ENCODE peak calls at places on chromosomes 12 and 14, in four cellular contexts. T, O, G and I are unnamed samples.

GRCh38 chr14:105842105-105842504 is 315.7 kb downstream of the TMEM121 start:
- DNase-seq in G (no peak), O (no peak), T (no peak), I (no peak)

GRCh38 chr12:87305481-87305880 is 723.7 kb downstream of the C12orf50 start:
- DNase-seq in G (no peak), T (peak), O (no peak), I (no peak)

GRCh38 chr12:989751-990278 is 1.2 kb upstream of the ERC1 start:
- DNase-seq in G (no peak), O (no peak), T (peak), I (peak)

GRCh38 chr12:71558445-71558844 is 105.2 kb downstream of the ZFC3H1 start:
- DNase-seq in O (no peak), G (no peak), T (peak), I (no peak)

GRCh38 chr12:71655495-71655894 is 8.2 kb downstream of the ZFC3H1 start:
- DNase-seq in G (no peak), T (no peak), O (no peak), I (no peak)

GRCh38 chr14:73567951-73568885 is 795 bp upstream of the ACOT2 start:
- DNase-seq in T (peak), O (no peak), G (no peak), I (no peak)

GRCh38 chr12:132665794-132666193 is 21.3 kb downstream of the POLE start:
- DNase-seq in G (no peak), O (no peak), T (no peak), I (no peak)

GRCh38 chr12:98399532-98399931 is 115.9 kb upstream of the TMPO start:
- DNase-seq in O (peak), T (peak), G (peak), I (peak)

GRCh38 chr14:47044841-47045240 is 393.3 kb upstream of the RPL10L start:
- DNase-seq in G (peak), T (no peak), O (peak), I (peak)

GRCh38 chr12:51056242-51056641 is 8.1 kb downstream of the LETMD1 start:
- DNase-seq in G (no peak), T (peak), O (no peak), I (no peak)

GRCh38 chr14:23405096-23405495 is 3.0 kb downstream of the MYH6 start:
- DNase-seq in G (no peak), O (no peak), T (no peak), I (no peak)
- H3K56ac ChIP-seq in G (no peak), O (no peak), T (no peak), I (no peak)

GRCh38 chr12:130307859-130308258 is 29.8 kb upstream of the PIWIL1 start:
- DNase-seq in G (no peak), T (no peak), O (no peak), I (no peak)
- H2BK5ac ChIP-seq in G (no peak), T (no peak), O (no peak), I (no peak)

DNA sequence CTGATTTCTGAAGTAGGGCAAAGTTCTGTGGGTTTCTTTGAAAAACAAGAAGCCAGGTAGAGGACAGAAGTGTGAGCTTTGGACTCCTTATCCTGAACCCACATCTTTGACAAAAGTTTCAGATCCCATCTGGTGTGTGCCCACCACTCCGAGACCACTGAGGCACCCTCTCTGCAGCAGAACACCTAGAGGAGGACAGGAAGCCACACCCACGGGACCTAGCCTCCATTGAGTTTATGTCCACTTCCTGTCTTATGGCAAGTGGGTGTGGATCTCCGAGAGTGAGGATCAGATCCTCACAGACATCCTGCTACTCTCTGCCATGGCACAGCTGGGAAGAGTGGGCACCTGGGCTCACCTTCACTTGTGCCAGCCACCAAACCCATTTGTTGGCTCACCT is 16.8 kb upstream of the OR6S1 start:
- DNase-seq in T (no peak), O (no peak), G (no peak), I (no peak)
- H3K56ac ChIP-seq in T (no peak), O (no peak), G (no peak), I (peak)

DNA sequence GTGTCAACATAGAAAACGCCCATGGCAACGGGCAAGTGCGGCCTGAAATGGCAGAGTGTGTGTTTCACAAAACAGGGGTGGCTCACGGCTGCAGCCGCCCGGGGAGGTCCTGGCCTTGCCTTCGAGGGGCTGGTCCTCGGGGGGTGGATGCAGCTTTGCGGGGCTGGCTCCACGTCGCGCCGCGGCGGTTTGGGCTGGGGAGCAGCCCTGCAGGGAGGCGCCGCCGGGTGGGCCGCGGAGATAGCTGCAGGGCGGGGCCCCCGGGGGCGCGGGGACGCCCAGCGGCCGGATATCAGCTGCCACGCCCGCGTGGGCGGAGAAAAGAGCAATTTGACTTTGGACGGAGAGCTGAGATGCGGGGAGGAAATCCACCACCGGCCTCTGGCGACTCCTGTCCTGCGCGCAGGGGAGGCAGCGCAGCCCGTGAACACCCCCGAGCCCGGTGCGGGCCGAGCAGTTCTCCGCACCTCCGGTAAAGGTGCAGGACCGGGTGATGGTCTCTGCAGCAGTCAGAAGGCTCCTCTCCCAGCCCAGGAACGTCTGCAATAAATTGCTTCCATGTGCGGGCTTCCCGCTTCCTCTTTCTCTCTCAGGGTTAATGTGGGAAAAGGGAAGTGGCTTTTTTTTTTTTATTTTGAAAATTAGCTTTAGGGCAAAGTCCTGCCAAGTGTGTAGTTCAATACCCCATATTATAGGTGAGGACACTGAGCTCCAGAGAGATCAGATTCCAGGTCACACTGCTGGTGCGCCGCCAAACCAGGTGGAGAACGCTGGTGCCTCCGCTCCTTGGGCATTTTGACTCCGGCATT is 110.5 kb downstream of the ARF6 start:
- DNase-seq in O (no peak), T (peak), G (peak), I (peak)
- H2BK5ac ChIP-seq in O (no peak), T (peak), G (no peak), I (no peak)

GRCh38 chr12:96085475-96085874 is 50.1 kb upstream of the LTA4H start:
- DNase-seq in T (no peak), G (no peak), O (no peak), I (no peak)

GRCh38 chr12:96084624-96085023 is 49.2 kb upstream of the LTA4H start:
- DNase-seq in O (no peak), T (no peak), G (no peak), I (no peak)

GRCh38 chr12:96083020-96083489 is 47.7 kb upstream of the LTA4H start:
- DNase-seq in O (no peak), G (no peak), T (peak), I (peak)

GRCh38 chr12:96078281-96078761 is 42.9 kb upstream of the LTA4H start:
- DNase-seq in T (peak), O (no peak), G (no peak), I (no peak)

GRCh38 chr12:96081596-96081995 is 46.2 kb upstream of the LTA4H start:
- DNase-seq in O (no peak), G (no peak), T (no peak), I (peak)
- H3K56ac ChIP-seq in O (no peak), G (no peak), T (no peak), I (no peak)

GRCh38 chr14:104587641-104588040 is 8.1 kb downstream of the C14orf180 start:
- DNase-seq in G (no peak), O (no peak), T (no peak), I (no peak)

GRCh38 chr14:104589338-104590195 is 10.0 kb downstream of the C14orf180 start:
- DNase-seq in O (no peak), T (no peak), G (no peak), I (no peak)

GRCh38 chr14:104586832-104587620 is 7.5 kb downstream of the C14orf180 start:
- DNase-seq in T (no peak), O (no peak), G (no peak), I (no peak)

GRCh38 chr14:104585966-104586702 is 6.6 kb downstream of the C14orf180 start:
- DNase-seq in T (no peak), G (no peak), O (no peak), I (no peak)

DNA sequence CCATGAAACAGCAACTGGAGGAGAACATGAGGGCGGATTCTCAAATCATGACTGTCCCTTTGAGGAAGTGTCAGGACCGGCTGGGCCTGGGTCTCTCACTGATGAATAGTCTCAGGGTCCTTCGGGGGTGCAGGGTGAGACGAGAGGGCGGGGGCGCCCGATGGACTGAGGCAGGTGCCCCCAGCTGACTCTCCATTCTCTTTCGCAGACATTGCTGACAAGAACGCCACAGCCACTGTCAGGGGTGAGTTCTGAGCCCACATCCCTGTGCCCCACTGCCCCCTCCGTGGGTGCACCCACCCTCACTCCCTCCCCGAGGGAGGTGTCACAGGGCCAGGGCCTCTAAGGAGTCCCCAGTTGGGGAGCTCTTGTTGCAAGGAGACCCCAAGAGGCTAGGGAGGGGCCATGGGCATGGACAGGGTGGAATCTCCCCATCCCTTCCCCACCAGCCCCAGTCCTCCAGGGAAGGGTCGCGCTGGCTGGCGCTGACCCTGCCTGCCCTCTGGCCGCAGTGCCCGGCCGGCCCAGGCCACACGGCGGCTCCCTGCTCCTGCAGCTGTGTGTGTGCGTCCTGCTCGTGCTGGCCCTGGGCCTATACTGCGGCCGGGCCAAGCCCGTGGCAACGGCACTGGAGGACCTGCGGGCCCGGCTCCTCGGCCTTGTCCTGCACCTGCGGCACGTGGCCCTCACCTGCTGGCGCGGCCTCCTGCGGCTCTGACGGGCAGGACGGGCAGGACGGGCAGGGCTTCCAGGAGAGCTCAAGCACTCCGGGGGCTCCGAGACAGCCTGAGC is 8.7 kb downstream of the C14orf180 start:
- DNase-seq in T (no peak), G (no peak), O (no peak), I (no peak)
- H2BK5ac ChIP-seq in T (no peak), G (no peak), O (no peak), I (no peak)

GRCh38 chr14:100287202-100287997 is 18.8 kb downstream of the SLC25A29 start:
- DNase-seq in O (no peak), G (peak), T (no peak), I (no peak)

GRCh38 chr14:100288382-100289185 is 17.7 kb downstream of the SLC25A29 start:
- DNase-seq in G (no peak), O (no peak), T (peak), I (no peak)

GRCh38 chr14:100285913-100286400 is 20.3 kb downstream of the SLC25A29 start:
- DNase-seq in G (no peak), T (no peak), O (no peak), I (no peak)

GRCh38 chr14:100285021-100285912 is 21.0 kb downstream of the SLC25A29 start:
- DNase-seq in O (no peak), T (peak), G (peak), I (peak)

GRCh38 chr14:100286484-100287191 is 19.6 kb downstream of the SLC25A29 start:
- DNase-seq in G (peak), T (no peak), O (no peak), I (no peak)
- H3K56ac ChIP-seq in G (no peak), T (no peak), O (no peak), I (no peak)